ENCODE peak calls at places on chromosomes 3 and 15, in six cellular contexts. One of them, this sample, is unnamed.

GRCh38 chr3:11045536-11045935 is 53.0 kb downstream of the SLC6A1 start:
- DNase-seq in C1 segment of cervical spinal cord: no peak
- DNase-seq in uterus: no peak
- DNase-seq in ELR: no peak
- DNase-seq in stimulated activated CD8-positive, alpha-beta memory T cell treated with anti-CD3 and anti-CD28 coated beads, Interleukin-2, amount 100 ng/mL, for 1 hour: no peak
- DNase-seq in EH: no peak
- DNase-seq in this sample: no peak

GRCh38 chr3:52177701-52178042 is 20.3 kb upstream of the ALAS1 start:
- DNase-seq in C1 segment of cervical spinal cord: no peak
- DNase-seq in EH: no peak
- DNase-seq in ELR: no peak
- DNase-seq in uterus: no peak
- DNase-seq in stimulated activated CD8-positive, alpha-beta memory T cell treated with anti-CD3 and anti-CD28 coated beads, Interleukin-2, amount 100 ng/mL, for 1 hour: no peak
- DNase-seq in this sample: no peak

GRCh38 chr3:181976526-181976925 is 264.8 kb downstream of the SOX2 start:
- DNase-seq in uterus: no peak
- DNase-seq in stimulated activated CD8-positive, alpha-beta memory T cell treated with anti-CD3 and anti-CD28 coated beads, Interleukin-2, amount 100 ng/mL, for 1 hour: no peak
- DNase-seq in EH: no peak
- DNase-seq in ELR: no peak
- DNase-seq in C1 segment of cervical spinal cord: no peak
- DNase-seq in this sample: peak; percentile 53

GRCh38 chr3:130839815-130840214 is 54.1 kb upstream of the ATP2C1 start:
- DNase-seq in uterus: no peak
- DNase-seq in C1 segment of cervical spinal cord: no peak
- DNase-seq in ELR: no peak
- DNase-seq in stimulated activated CD8-positive, alpha-beta memory T cell treated with anti-CD3 and anti-CD28 coated beads, Interleukin-2, amount 100 ng/mL, for 1 hour: no peak
- DNase-seq in EH: no peak
- DNase-seq in this sample: no peak

GRCh38 chr3:31053299-31053698 is 158.8 kb upstream of the GADL1 start:
- DNase-seq in C1 segment of cervical spinal cord: no peak
- DNase-seq in ELR: no peak
- DNase-seq in stimulated activated CD8-positive, alpha-beta memory T cell treated with anti-CD3 and anti-CD28 coated beads, Interleukin-2, amount 100 ng/mL, for 1 hour: no peak
- DNase-seq in EH: no peak
- DNase-seq in uterus: no peak
- DNase-seq in this sample: no peak

GRCh38 chr3:168884353-168884903 is 779.1 kb downstream of the MECOM start:
- DNase-seq in stimulated activated CD8-positive, alpha-beta memory T cell treated with anti-CD3 and anti-CD28 coated beads, Interleukin-2, amount 100 ng/mL, for 1 hour: no peak
- DNase-seq in uterus: peak; percentile 18
- DNase-seq in C1 segment of cervical spinal cord: no peak
- DNase-seq in EH: peak; percentile 85
- DNase-seq in ELR: peak; percentile 84
- DNase-seq in this sample: peak; percentile 94

GRCh38 chr3:53244281-53244680 is 11.5 kb downstream of the TKT start:
- DNase-seq in EH: no peak
- DNase-seq in stimulated activated CD8-positive, alpha-beta memory T cell treated with anti-CD3 and anti-CD28 coated beads, Interleukin-2, amount 100 ng/mL, for 1 hour: no peak
- DNase-seq in ELR: no peak
- DNase-seq in C1 segment of cervical spinal cord: no peak
- DNase-seq in uterus: no peak
- DNase-seq in this sample: no peak

GRCh38 chr15:38860682-38861081 is 296.1 kb upstream of the RASGRP1 start:
- DNase-seq in C1 segment of cervical spinal cord: no peak
- DNase-seq in ELR: no peak
- DNase-seq in EH: no peak
- DNase-seq in uterus: no peak
- DNase-seq in stimulated activated CD8-positive, alpha-beta memory T cell treated with anti-CD3 and anti-CD28 coated beads, Interleukin-2, amount 100 ng/mL, for 1 hour: no peak
- DNase-seq in this sample: no peak

GRCh38 chr3:131995936-131996335 is 38.9 kb downstream of the CPNE4 start:
- DNase-seq in uterus: no peak
- DNase-seq in ELR: no peak
- DNase-seq in EH: peak; percentile 4
- DNase-seq in stimulated activated CD8-positive, alpha-beta memory T cell treated with anti-CD3 and anti-CD28 coated beads, Interleukin-2, amount 100 ng/mL, for 1 hour: no peak
- DNase-seq in C1 segment of cervical spinal cord: no peak
- DNase-seq in this sample: peak; percentile 42

GRCh38 chr3:124037332-124037731 is 45.4 kb upstream of the ROPN1 start:
- DNase-seq in ELR: peak; percentile 12
- DNase-seq in EH: peak; percentile 46
- DNase-seq in C1 segment of cervical spinal cord: no peak
- DNase-seq in stimulated activated CD8-positive, alpha-beta memory T cell treated with anti-CD3 and anti-CD28 coated beads, Interleukin-2, amount 100 ng/mL, for 1 hour: no peak
- DNase-seq in uterus: no peak
- DNase-seq in this sample: no peak

GRCh38 chr3:190585771-190586630 is 72.1 kb downstream of the IL1RAP start:
- DNase-seq in ELR: peak; percentile 98
- DNase-seq in stimulated activated CD8-positive, alpha-beta memory T cell treated with anti-CD3 and anti-CD28 coated beads, Interleukin-2, amount 100 ng/mL, for 1 hour: no peak
- DNase-seq in EH: peak; percentile 97
- DNase-seq in uterus: no peak
- DNase-seq in C1 segment of cervical spinal cord: no peak
- DNase-seq in this sample: peak; percentile 95

GRCh38 chr15:89332446-89332845 is 2.2 kb downstream of the POLG start:
- DNase-seq in ELR: peak; percentile 56
- DNase-seq in C1 segment of cervical spinal cord: no peak
- DNase-seq in EH: peak; percentile 28
- DNase-seq in stimulated activated CD8-positive, alpha-beta memory T cell treated with anti-CD3 and anti-CD28 coated beads, Interleukin-2, amount 100 ng/mL, for 1 hour: no peak
- DNase-seq in uterus: no peak
- DNase-seq in this sample: no peak

GRCh38 chr3:101179637-101180036 is 140.7 kb downstream of the IMPG2 start:
- DNase-seq in ELR: peak; percentile 70
- DNase-seq in C1 segment of cervical spinal cord: no peak
- DNase-seq in uterus: no peak
- DNase-seq in stimulated activated CD8-positive, alpha-beta memory T cell treated with anti-CD3 and anti-CD28 coated beads, Interleukin-2, amount 100 ng/mL, for 1 hour: no peak
- DNase-seq in EH: peak; percentile 95
- DNase-seq in this sample: peak; percentile 51

GRCh38 chr15:31925541-31925940 is 104.8 kb upstream of the CHRNA7 start:
- DNase-seq in C1 segment of cervical spinal cord: no peak
- DNase-seq in EH: no peak
- DNase-seq in uterus: no peak
- DNase-seq in stimulated activated CD8-positive, alpha-beta memory T cell treated with anti-CD3 and anti-CD28 coated beads, Interleukin-2, amount 100 ng/mL, for 1 hour: no peak
- DNase-seq in ELR: no peak
- DNase-seq in this sample: no peak

GRCh38 chr3:195249858-195250464 is 21.0 kb downstream of the XXYLT1 start:
- DNase-seq in stimulated activated CD8-positive, alpha-beta memory T cell treated with anti-CD3 and anti-CD28 coated beads, Interleukin-2, amount 100 ng/mL, for 1 hour: no peak
- DNase-seq in ELR: no peak
- DNase-seq in uterus: no peak
- DNase-seq in C1 segment of cervical spinal cord: no peak
- DNase-seq in EH: no peak
- DNase-seq in this sample: no peak